ENCODE peak calls at places on chromosomes 13 and 19, in four cellular contexts. B is lower leg skin, L is fibroblast of mammary gland, K is bronchial epithelial cell. E is an unnamed sample.

GRCh38 chr19:11382898-11383705 is 1.0 kb downstream of the EPOR start:
- DNase-seq in B (peak), L (no peak), K (no peak), E (peak)

GRCh38 chr13:98110749-98111148 is 32.1 kb upstream of the FARP1 start:
- DNase-seq in B (no peak), L (no peak), K (no peak), E (no peak)

GRCh38 chr13:65260938-65261880 is 1968.9 kb downstream of the PCDH9 start:
- DNase-seq in B (no peak), L (no peak), K (no peak), E (no peak)

GRCh38 chr13:36377822-36378480 is 31.8 kb upstream of the SPART start:
- DNase-seq in B (no peak), L (no peak), K (peak), E (no peak)

GRCh38 chr19:10402441-10403038 is 802 bp downstream of the CDC37 start:
- DNase-seq in B (no peak), L (peak), K (no peak), E (peak)

GRCh38 chr13:47816835-47817234 is 184.2 kb downstream of the SUCLA2 start:
- DNase-seq in B (no peak), L (no peak), K (no peak), E (no peak)

GRCh38 chr13:106466691-106467405 is 68.6 kb downstream of the EFNB2 start:
- DNase-seq in B (no peak), L (no peak), K (no peak), E (peak)

GRCh38 chr13:44576396-44577235 is 486 bp upstream of the TSC22D1 start:
- DNase-seq in B (peak), L (no peak), K (no peak), E (peak)

GRCh38 chr19:46515879-46516350 is 20.2 kb upstream of the PNMA8B start:
- DNase-seq in B (no peak), L (peak), K (peak), E (peak)

GRCh38 chr19:56148096-56148495 is 7.0 kb downstream of the ZNF444 start:
- DNase-seq in B (no peak), L (no peak), K (no peak), E (no peak)

GRCh38 chr13:73717632-73718031 is 416.6 kb downstream of the KLF12 start:
- DNase-seq in B (no peak), L (no peak), K (peak), E (peak)

GRCh38 chr13:32272021-32272695 is 43.0 kb downstream of the ZAR1L start:
- DNase-seq in B (no peak), L (peak), K (peak), E (peak)

GRCh38 chr13:113562085-113562749 is 22.3 kb upstream of the TFDP1 start:
- DNase-seq in B (peak), L (peak), K (peak), E (peak)

GRCh38 chr13:25691654-25692053 is 319.9 kb downstream of the ATP8A2 start:
- DNase-seq in B (no peak), L (no peak), K (no peak), E (no peak)

GRCh38 chr19:16882146-16882545 is 6.7 kb upstream of the F2RL3 start:
- DNase-seq in B (no peak), L (no peak), K (no peak), E (peak)

GRCh38 chr19:46828484-46828883 is 22.2 kb downstream of the AP2S1 start:
- DNase-seq in B (no peak), L (peak), K (no peak), E (no peak)

GRCh38 chr19:8505680-8506401 is 3.4 kb upstream of the PRAM1 start:
- DNase-seq in B (peak), L (peak), K (peak), E (peak)

GRCh38 chr13:110627761-110628476 is 12.6 kb downstream of the NAXD start:
- DNase-seq in B (no peak), L (no peak), K (no peak), E (no peak)

GRCh38 chr19:16914421-16914820 is 25.6 kb downstream of the F2RL3 start:
- DNase-seq in B (no peak), L (no peak), K (no peak), E (no peak)

GRCh38 chr19:57570707-57571106 is 8.0 kb downstream of the ZNF416 start:
- DNase-seq in B (no peak), L (no peak), K (no peak), E (no peak)

GRCh38 chr13:30872685-30873443 is 33.2 kb upstream of the MEDAG start:
- DNase-seq in B (peak), L (peak), K (no peak), E (peak)

GRCh38 chr13:54536112-54536511 is 1507.5 kb downstream of the OLFM4 start:
- DNase-seq in B (no peak), L (no peak), K (peak), E (peak)
- TF ChIP-seq CTCF in B (no peak), L (no peak), K (no peak), E (peak)

DNA sequence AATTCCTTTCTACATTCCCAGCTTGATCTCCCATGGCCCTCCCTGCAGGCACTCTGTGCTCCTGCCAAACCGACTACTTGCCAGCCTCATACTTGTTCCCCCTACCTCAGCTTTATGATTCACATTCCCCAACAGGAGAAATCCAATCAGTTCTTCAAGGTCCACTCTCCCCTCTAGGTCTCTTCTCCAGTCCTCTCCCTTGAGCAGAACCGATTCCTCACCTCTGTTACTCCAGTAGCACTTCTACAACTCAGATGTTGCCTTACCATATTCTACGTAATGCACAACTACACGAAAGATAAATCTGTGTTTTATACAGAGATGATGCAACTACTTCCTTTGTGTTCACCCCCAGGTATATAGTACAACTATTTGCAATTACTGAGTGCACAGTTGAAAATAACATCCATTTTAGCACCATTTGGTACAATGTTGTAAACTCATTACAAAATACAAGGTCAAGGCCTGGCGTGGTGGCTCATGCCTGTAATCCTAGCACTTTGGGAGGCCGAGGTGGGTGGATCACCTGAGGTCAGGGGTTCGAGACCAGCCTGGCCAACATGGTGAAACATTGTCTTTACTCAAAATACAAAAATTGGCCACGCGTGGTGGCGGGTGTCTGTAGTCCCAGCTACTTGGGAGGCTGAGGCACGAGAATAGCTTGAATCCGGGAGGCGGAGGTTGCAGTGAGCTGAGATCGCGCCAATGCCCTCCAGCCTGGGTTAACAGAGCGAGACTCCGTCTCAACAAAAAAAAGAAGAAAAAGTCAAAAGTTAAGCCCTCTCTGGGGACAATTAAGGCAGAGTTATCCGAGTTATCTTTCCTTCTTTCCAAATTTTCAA is 2.9 kb upstream of the WBP4 start:
- DNase-seq in B (no peak), L (no peak), K (no peak), E (no peak)
- H3K4me3 ChIP-seq in B (peak), L (peak), K (peak), E (peak)

DNA sequence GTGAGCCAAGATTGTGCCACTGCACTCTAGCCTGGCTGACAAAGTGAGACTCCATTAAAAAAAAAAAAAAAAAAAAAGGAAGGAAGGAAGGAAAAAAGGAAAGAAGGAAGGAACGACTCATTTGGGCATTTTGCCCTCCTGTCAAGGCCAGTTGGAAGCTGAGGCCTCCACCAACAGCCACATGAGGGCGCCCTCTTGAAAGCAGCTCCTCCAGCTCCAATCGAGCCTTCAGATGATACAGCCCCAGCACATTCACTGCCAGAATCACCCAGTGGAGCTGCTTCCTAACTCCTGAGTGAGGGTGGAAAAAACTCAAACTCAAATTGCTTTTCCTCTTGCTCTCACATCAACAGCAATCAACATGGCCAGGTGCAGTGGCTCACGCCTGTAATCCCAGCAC is 40.9 kb downstream of the GNG7 start:
- DNase-seq in B (no peak), L (peak), K (no peak), E (no peak)
- TF ChIP-seq CTCF in B (no peak), L (peak), K (peak), E (no peak)

DNA sequence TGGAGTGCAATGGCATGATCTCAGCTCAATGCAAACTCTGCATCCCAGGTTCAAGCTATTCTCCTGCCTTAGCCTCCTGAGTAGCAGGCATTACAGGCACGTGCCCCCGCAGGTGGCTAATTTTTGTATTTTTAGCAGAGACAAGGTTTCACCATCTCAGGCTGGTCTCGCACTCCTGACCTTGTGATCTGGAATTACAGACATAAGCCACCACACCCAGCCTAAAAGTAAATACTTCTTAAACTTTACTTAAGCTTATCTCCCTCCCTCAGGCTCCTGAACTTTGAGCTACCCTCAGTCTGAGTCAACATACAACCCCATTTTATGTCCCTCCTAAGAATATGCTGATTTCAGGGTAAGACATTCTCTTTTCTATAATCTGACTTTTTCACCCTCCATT is 66.1 kb downstream of the ZNF486 start:
- DNase-seq in B (no peak), L (no peak), K (no peak), E (no peak)
- H3K4me3 ChIP-seq in B (no peak), L (no peak), K (no peak), E (no peak)

GRCh38 chr13:51923983-51924539 is 62.3 kb downstream of the CCDC70 start:
- DNase-seq in B (peak), L (no peak), K (no peak), E (no peak)
- TF ChIP-seq CTCF in B (no peak), L (peak), K (peak), E (peak)

DNA sequence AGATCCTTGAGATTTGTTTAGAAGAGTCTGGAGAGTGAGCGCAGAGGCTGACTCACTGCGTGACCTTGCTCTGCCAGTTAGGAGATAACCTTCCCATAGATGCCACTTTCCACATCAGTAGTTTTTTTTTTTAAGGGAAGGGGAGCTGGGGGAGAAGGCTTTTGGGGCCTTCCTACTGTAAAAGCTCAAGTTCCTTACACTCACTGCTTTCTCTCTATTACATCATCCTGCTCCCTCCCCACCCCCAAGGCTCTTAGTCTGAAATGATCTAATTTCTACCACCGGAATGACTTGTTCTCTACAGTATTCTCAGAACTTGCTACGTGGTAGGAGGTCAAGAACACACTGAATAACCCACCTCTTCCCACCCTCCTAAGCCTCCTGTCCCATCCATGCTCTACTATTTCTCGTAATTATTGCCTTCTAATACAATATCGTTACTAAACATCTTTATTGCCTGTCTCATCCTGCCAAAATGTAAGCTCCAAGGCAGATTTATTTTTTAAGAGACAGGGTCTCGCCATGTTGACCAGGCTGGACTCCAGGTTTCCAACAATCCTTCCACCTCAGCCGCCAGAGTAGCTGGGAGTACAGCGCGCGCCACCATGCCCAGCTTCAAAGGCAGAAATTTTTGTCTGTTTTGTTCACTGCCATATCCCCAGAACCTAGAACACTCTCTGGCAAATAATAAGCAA is 1.2 kb downstream of the LONP1 start:
- DNase-seq in B (no peak), L (peak), K (peak), E (peak)
- H3K4me3 ChIP-seq in B (no peak), L (peak), K (peak), E (peak)